ENCODE peak calls at places on chromosomes 1 and 21, in seven cellular contexts. One of them, this sample, is unnamed.

GRCh38 chr1:1166642-1167415 is 6.9 kb upstream of the TTLL10 start:
- DNase-seq in HCT116: no peak
- DNase-seq in K562: no peak
- DNase-seq in HepG2: no peak
- DNase-seq in SK-N-SH: no peak
- DNase-seq in H1: no peak
- DNase-seq in GM12878: no peak
- DNase-seq in this sample: no peak

GRCh38 chr1:109254621-109255096 is 5.3 kb downstream of the CELSR2 start:
- DNase-seq in HCT116: no peak
- DNase-seq in K562: peak; percentile 88
- DNase-seq in HepG2: no peak
- DNase-seq in SK-N-SH: peak; percentile 60
- DNase-seq in H1: no peak
- DNase-seq in GM12878: no peak
- DNase-seq in this sample: no peak

GRCh38 chr1:108049083-108049819 is 84.3 kb upstream of the VAV3 start:
- DNase-seq in HCT116: no peak
- DNase-seq in K562: peak; percentile 21
- DNase-seq in HepG2: no peak
- DNase-seq in SK-N-SH: peak; percentile 18
- DNase-seq in H1: no peak
- DNase-seq in GM12878: no peak
- DNase-seq in this sample: no peak

GRCh38 chr1:204287466-204287881 is 72.3 kb downstream of the PLEKHA6 start:
- DNase-seq in HCT116: no peak
- DNase-seq in K562: no peak
- DNase-seq in HepG2: no peak
- DNase-seq in SK-N-SH: no peak
- DNase-seq in H1: no peak
- DNase-seq in GM12878: no peak
- DNase-seq in this sample: no peak

GRCh38 chr1:172657586-172657985 is 1.3 kb upstream of the FASLG start:
- DNase-seq in HCT116: no peak
- DNase-seq in K562: no peak
- DNase-seq in HepG2: no peak
- DNase-seq in SK-N-SH: no peak
- DNase-seq in H1: no peak
- DNase-seq in GM12878: no peak
- DNase-seq in this sample: no peak

GRCh38 chr1:50329332-50329932 is 93.8 kb downstream of the DMRTA2 start:
- DNase-seq in HCT116: no peak
- DNase-seq in K562: peak; percentile 16
- DNase-seq in HepG2: no peak
- DNase-seq in SK-N-SH: peak; percentile 33
- DNase-seq in H1: no peak
- DNase-seq in GM12878: no peak
- DNase-seq in this sample: no peak

GRCh38 chr1:245874942-245875580 is 632.0 kb downstream of the SMYD3 start:
- DNase-seq in HCT116: no peak
- DNase-seq in K562: peak; percentile 92
- DNase-seq in HepG2: no peak
- DNase-seq in SK-N-SH: peak; percentile 82
- DNase-seq in H1: no peak
- DNase-seq in GM12878: no peak
- DNase-seq in this sample: no peak

GRCh38 chr1:27341525-27342252 is at the start of gene SYTL1:
- DNase-seq in HCT116: peak; percentile 63
- DNase-seq in K562: peak; percentile 72
- DNase-seq in HepG2: peak; percentile 52
- DNase-seq in SK-N-SH: peak; percentile 59
- DNase-seq in H1: no peak
- DNase-seq in GM12878: no peak
- DNase-seq in this sample: peak; percentile 77

GRCh38 chr21:33997432-33997831 is 75.9 kb upstream of the MRPS6 start:
- DNase-seq in HCT116: no peak
- DNase-seq in K562: no peak
- DNase-seq in HepG2: no peak
- DNase-seq in SK-N-SH: no peak
- DNase-seq in H1: no peak
- DNase-seq in GM12878: no peak
- DNase-seq in this sample: no peak

GRCh38 chr1:41366428-41367101 is 5.3 kb downstream of the FOXO6 start:
- DNase-seq in HCT116: no peak
- DNase-seq in K562: no peak
- DNase-seq in HepG2: no peak
- DNase-seq in SK-N-SH: peak; percentile 83
- DNase-seq in H1: no peak
- DNase-seq in GM12878: no peak
- DNase-seq in this sample: no peak

GRCh38 chr1:98264727-98265126 is 343.9 kb upstream of the DPYD start:
- DNase-seq in HCT116: no peak
- DNase-seq in K562: no peak
- DNase-seq in HepG2: no peak
- DNase-seq in SK-N-SH: no peak
- DNase-seq in H1: no peak
- DNase-seq in GM12878: no peak
- DNase-seq in this sample: no peak

GRCh38 chr1:184828369-184828717 is 73.7 kb upstream of the EDEM3 start:
- DNase-seq in HCT116: no peak
- DNase-seq in K562: no peak
- DNase-seq in HepG2: no peak
- DNase-seq in SK-N-SH: no peak
- DNase-seq in H1: no peak
- DNase-seq in GM12878: no peak
- DNase-seq in this sample: no peak

GRCh38 chr1:58412071-58412580 is 134.4 kb downstream of the OMA1 start:
- DNase-seq in HCT116: no peak
- DNase-seq in K562: no peak
- DNase-seq in HepG2: no peak
- DNase-seq in SK-N-SH: no peak
- DNase-seq in H1: no peak
- DNase-seq in GM12878: no peak
- DNase-seq in this sample: no peak

DNA sequence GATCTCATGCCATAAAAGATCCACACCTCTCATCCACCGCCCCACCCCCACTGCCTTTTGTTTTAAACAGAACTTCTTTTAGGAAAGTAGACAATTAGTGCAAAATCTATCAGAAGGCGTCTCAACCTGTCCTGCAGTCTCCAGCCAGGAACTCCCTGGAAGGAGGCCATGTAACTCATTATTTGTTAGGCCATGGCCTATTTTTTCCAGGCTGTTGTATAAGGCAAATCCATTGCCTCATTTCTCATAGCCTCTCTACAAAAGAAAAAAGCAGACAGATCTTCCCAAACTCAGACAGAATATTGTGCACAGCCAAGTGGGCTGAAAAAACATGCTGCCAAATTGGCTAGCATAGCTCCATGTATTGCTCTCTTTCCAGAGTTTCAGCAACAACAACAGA is 770.7 kb upstream of the CXADR start:
- DNase-seq in HCT116: no peak
- DNase-seq in K562: no peak
- DNase-seq in HepG2: no peak
- DNase-seq in SK-N-SH: no peak
- DNase-seq in H1: no peak
- DNase-seq in GM12878: no peak
- DNase-seq in this sample: no peak
- TF ChIP-seq JUND in HCT116: no peak
- TF ChIP-seq JUND in K562: no peak
- TF ChIP-seq JUND in HepG2: no peak
- TF ChIP-seq JUND in SK-N-SH: no peak
- TF ChIP-seq JUND in H1: no peak
- TF ChIP-seq JUND in GM12878: no peak
- TF ChIP-seq JUND in this sample: no peak

GRCh38 chr21:14353712-14354111 is 29.2 kb downstream of the HSPA13 start:
- DNase-seq in HCT116: no peak
- DNase-seq in K562: no peak
- DNase-seq in HepG2: no peak
- DNase-seq in SK-N-SH: no peak
- DNase-seq in H1: no peak
- DNase-seq in GM12878: no peak
- DNase-seq in this sample: no peak
- TF ChIP-seq JUND in HCT116: no peak
- TF ChIP-seq JUND in K562: no peak
- TF ChIP-seq JUND in HepG2: no peak
- TF ChIP-seq JUND in SK-N-SH: no peak
- TF ChIP-seq JUND in H1: no peak
- TF ChIP-seq JUND in GM12878: no peak
- TF ChIP-seq JUND in this sample: no peak

GRCh38 chr1:45687014-45687752 is 798 bp upstream of the TMEM69 start:
- DNase-seq in HCT116: peak; percentile 98
- DNase-seq in K562: peak; percentile 100
- DNase-seq in HepG2: peak; percentile 97
- DNase-seq in SK-N-SH: peak; percentile 90
- DNase-seq in H1: peak; percentile 96
- DNase-seq in GM12878: peak; percentile 97
- DNase-seq in this sample: peak; percentile 82
- TF ChIP-seq JUND in HCT116: no peak
- TF ChIP-seq JUND in K562: peak; percentile 22
- TF ChIP-seq JUND in HepG2: no peak
- TF ChIP-seq JUND in SK-N-SH: no peak
- TF ChIP-seq JUND in H1: no peak
- TF ChIP-seq JUND in GM12878: no peak
- TF ChIP-seq JUND in this sample: no peak

GRCh38 chr1:170078610-170079189 is 4.2 kb upstream of the KIFAP3 start:
- DNase-seq in HCT116: no peak
- DNase-seq in K562: no peak
- DNase-seq in HepG2: no peak
- DNase-seq in SK-N-SH: no peak
- DNase-seq in H1: no peak
- DNase-seq in GM12878: no peak
- DNase-seq in this sample: no peak
- TF ChIP-seq JUND in HCT116: no peak
- TF ChIP-seq JUND in K562: no peak
- TF ChIP-seq JUND in HepG2: no peak
- TF ChIP-seq JUND in SK-N-SH: no peak
- TF ChIP-seq JUND in H1: no peak
- TF ChIP-seq JUND in GM12878: no peak
- TF ChIP-seq JUND in this sample: no peak

DNA sequence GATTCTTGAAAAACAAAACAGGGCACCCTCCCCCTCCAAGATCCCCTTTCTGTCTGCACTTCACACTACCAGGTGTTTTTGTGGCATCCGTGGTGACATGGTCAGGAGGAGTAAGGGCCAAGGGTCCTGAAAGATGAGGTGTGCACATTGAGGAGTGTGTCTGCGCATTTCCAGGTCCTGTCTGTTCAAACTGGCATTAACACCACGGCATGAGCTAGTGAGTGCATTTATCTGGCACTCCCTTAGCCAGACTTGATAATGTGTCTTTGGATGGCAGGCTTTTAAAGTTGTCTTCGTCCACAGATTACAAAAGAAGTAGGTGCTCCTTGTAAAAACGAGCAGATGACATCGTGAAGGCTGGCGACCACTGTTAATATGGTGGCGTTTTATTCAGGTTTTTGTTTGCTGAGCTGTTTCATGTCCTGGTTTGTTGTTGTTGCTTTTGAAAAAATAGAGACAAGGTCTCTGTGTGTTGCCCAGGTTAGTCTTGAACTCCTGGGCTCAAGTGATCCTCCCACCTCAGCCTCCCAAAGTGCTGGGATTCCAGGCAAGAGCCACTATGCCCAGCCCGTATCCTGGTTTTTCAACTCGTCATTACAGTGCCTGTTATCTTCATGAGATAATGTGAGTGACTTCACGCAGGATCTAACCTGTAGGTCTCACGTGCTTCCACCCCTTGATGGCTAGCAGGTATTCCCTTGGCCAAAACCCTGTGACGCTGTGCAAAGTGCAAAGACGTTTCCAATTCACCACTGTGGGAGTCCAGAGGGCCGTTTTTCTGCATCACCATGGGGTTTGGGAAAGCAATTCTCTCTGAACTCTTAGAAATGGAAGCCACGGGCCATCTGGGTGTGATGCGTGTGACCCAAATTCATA is 4.2 kb downstream of the TMEM51 start:
- DNase-seq in HCT116: no peak
- DNase-seq in K562: no peak
- DNase-seq in HepG2: no peak
- DNase-seq in SK-N-SH: no peak
- DNase-seq in H1: no peak
- DNase-seq in GM12878: no peak
- DNase-seq in this sample: no peak
- TF ChIP-seq JUND in HCT116: no peak
- TF ChIP-seq JUND in K562: no peak
- TF ChIP-seq JUND in HepG2: no peak
- TF ChIP-seq JUND in SK-N-SH: no peak
- TF ChIP-seq JUND in H1: no peak
- TF ChIP-seq JUND in GM12878: no peak
- TF ChIP-seq JUND in this sample: no peak

GRCh38 chr1:47953661-47954060 is 43.5 kb downstream of the TRABD2B start:
- DNase-seq in HCT116: no peak
- DNase-seq in K562: no peak
- DNase-seq in HepG2: no peak
- DNase-seq in SK-N-SH: no peak
- DNase-seq in H1: no peak
- DNase-seq in GM12878: no peak
- DNase-seq in this sample: no peak

GRCh38 chr1:47948126-47948525 is 49.1 kb downstream of the TRABD2B start:
- DNase-seq in HCT116: no peak
- DNase-seq in K562: peak; percentile 10
- DNase-seq in HepG2: peak; percentile 51
- DNase-seq in SK-N-SH: no peak
- DNase-seq in H1: peak; percentile 27
- DNase-seq in GM12878: no peak
- DNase-seq in this sample: no peak

GRCh38 chr1:47951026-47951425 is 46.2 kb downstream of the TRABD2B start:
- DNase-seq in HCT116: no peak
- DNase-seq in K562: no peak
- DNase-seq in HepG2: no peak
- DNase-seq in SK-N-SH: no peak
- DNase-seq in H1: no peak
- DNase-seq in GM12878: no peak
- DNase-seq in this sample: no peak

GRCh38 chr1:47951545-47952235 is 45.5 kb downstream of the TRABD2B start:
- DNase-seq in HCT116: no peak
- DNase-seq in K562: no peak
- DNase-seq in HepG2: no peak
- DNase-seq in SK-N-SH: no peak
- DNase-seq in H1: no peak
- DNase-seq in GM12878: no peak
- DNase-seq in this sample: no peak

DNA sequence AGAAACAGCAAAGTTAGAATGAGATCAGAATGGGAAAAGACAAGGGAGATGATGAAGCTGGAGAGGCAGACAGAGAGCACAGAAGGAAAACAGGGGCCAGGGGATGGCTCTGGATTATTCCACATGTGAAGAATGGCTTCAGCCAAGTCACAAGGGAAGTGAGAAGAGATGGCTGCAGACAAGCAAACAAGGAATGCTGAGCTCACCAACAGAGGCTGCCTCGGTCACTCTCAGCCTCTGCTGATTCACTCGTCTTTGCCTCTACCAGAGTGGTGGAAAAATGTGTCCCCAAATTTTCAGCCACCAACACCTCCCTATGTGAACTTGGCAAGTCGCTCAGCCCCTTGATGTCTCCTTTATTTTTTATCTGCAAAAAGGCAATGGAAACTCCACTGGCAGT is 46.7 kb downstream of the TRABD2B start:
- DNase-seq in HCT116: no peak
- DNase-seq in K562: no peak
- DNase-seq in HepG2: no peak
- DNase-seq in SK-N-SH: no peak
- DNase-seq in H1: no peak
- DNase-seq in GM12878: no peak
- DNase-seq in this sample: no peak
- TF ChIP-seq JUND in HCT116: no peak
- TF ChIP-seq JUND in K562: no peak
- TF ChIP-seq JUND in HepG2: no peak
- TF ChIP-seq JUND in SK-N-SH: no peak
- TF ChIP-seq JUND in H1: no peak
- TF ChIP-seq JUND in GM12878: no peak
- TF ChIP-seq JUND in this sample: no peak

This sample was measured in T47D.